ENCODE peak calls at places on chromosomes 2 and 18, in four cellular contexts. One of them, this sample, is unnamed.
A peak's percentile ranks its signal among the peaks of the same experiment; 100 is the strongest.

GRCh38 chr2:98346259-98347236 is at the start of gene CNGA3:
- DNase-seq in hepatocyte: peak; percentile 50
- DNase-seq in PC-3: no peak
- DNase-seq in dorsolateral prefrontal cortex: no peak
- DNase-seq in this sample: no peak

GRCh38 chr2:201021914-201022313 is 49.6 kb downstream of the HYCC2 start:
- DNase-seq in PC-3: no peak
- DNase-seq in hepatocyte: no peak
- DNase-seq in dorsolateral prefrontal cortex: no peak
- DNase-seq in this sample: peak; percentile 48

GRCh38 chr2:143700865-143701264 is 571.6 kb downstream of the ARHGAP15 start:
- DNase-seq in dorsolateral prefrontal cortex: no peak
- DNase-seq in PC-3: no peak
- DNase-seq in hepatocyte: no peak
- DNase-seq in this sample: no peak

GRCh38 chr2:239465017-239466001 is 64.5 kb upstream of the HDAC4 start:
- DNase-seq in hepatocyte: no peak
- DNase-seq in dorsolateral prefrontal cortex: peak; percentile 90
- DNase-seq in PC-3: peak; percentile 82
- DNase-seq in this sample: peak; percentile 88

GRCh38 chr2:7825591-7826312 is 856.1 kb upstream of the ID2 start:
- DNase-seq in PC-3: peak; percentile 96
- DNase-seq in dorsolateral prefrontal cortex: no peak
- DNase-seq in hepatocyte: peak; percentile 32
- DNase-seq in this sample: no peak

GRCh38 chr2:179932786-179933185 is 71.4 kb upstream of the ZNF385B start:
- DNase-seq in dorsolateral prefrontal cortex: no peak
- DNase-seq in hepatocyte: no peak
- DNase-seq in PC-3: no peak
- DNase-seq in this sample: no peak

GRCh38 chr18:23862071-23862470 is 152.5 kb upstream of the TTC39C start:
- DNase-seq in dorsolateral prefrontal cortex: no peak
- DNase-seq in PC-3: peak; percentile 88
- DNase-seq in hepatocyte: no peak
- DNase-seq in this sample: no peak

GRCh38 chr2:95076705-95077520 is 44.7 kb downstream of the MRPS5 start:
- DNase-seq in PC-3: peak; percentile 93
- DNase-seq in dorsolateral prefrontal cortex: peak; percentile 88
- DNase-seq in hepatocyte: peak; percentile 87
- DNase-seq in this sample: peak; percentile 78

GRCh38 chr18:23377669-23378469 is 75.2 kb upstream of the RIOK3 start:
- DNase-seq in dorsolateral prefrontal cortex: no peak
- DNase-seq in PC-3: peak; percentile 89
- DNase-seq in hepatocyte: peak; percentile 75
- DNase-seq in this sample: peak; percentile 82

DNA sequence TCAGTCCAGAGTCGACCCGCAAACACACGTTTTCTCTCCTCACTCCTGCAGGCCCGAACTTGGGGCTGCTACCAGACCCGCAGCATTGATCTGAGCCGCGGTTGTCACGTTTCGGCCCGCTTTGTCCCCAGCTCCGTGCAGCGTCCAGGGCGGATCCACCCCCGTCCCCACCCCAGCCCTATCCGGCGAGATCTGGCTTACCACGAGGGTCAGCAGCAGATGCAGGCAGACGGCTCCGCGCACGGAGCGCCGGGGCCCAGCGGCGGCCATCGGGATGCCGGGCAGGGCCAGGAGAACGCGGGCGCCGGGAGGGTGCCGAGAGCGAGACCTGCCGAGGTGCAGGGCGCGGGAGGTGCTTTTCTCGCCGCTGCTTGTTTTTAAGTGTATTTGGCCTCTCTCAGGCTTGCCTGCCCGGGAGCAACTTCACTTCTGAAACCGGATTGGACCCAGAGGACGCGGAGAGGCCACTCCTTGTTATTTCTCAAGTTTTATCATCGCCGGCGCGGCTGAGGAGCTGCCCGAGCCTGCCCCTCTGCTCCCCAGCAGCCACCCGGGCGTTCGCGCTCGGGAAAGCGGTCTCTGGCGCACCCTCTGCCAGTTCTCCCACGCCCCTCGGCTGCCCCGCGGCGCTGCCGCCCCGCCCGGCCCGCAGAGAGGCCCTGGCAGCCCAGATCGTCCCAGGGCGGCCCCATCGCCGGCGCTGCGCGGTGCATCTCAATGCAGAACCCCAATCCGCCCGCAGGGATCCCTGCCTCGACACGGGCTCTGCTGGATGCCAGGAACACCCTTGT is at the start of gene DSC3:
- DNase-seq in dorsolateral prefrontal cortex: no peak
- DNase-seq in hepatocyte: peak; percentile 70
- DNase-seq in PC-3: peak; percentile 61
- DNase-seq in this sample: peak; percentile 60
- H3K4me3 ChIP-seq in dorsolateral prefrontal cortex: peak within 1 kb of the TSS; percentile 11
- H3K4me3 ChIP-seq in hepatocyte: peak within 1 kb of the TSS; percentile 45
- H3K4me3 ChIP-seq in PC-3: peak within 1 kb of the TSS; percentile 77
- H3K4me3 ChIP-seq in this sample: no peak within 1 kb of the TSS

GRCh38 chr2:27081984-27082772 is 3.8 kb downstream of the EMILIN1 start:
- DNase-seq in dorsolateral prefrontal cortex: no peak
- DNase-seq in hepatocyte: no peak
- DNase-seq in PC-3: no peak
- DNase-seq in this sample: no peak
- H3K4me3 ChIP-seq in dorsolateral prefrontal cortex: no peak overlapping the region
- H3K4me3 ChIP-seq in hepatocyte: no peak overlapping the region
- H3K4me3 ChIP-seq in PC-3: no peak overlapping the region
- H3K4me3 ChIP-seq in this sample: no peak overlapping the region

GRCh38 chr2:131475831-131476230 is at the start of gene TUBA3D:
- DNase-seq in hepatocyte: no peak
- DNase-seq in PC-3: no peak
- DNase-seq in dorsolateral prefrontal cortex: no peak
- DNase-seq in this sample: no peak
- H3K4me3 ChIP-seq in hepatocyte: no peak within 1 kb of the TSS
- H3K4me3 ChIP-seq in PC-3: no peak within 1 kb of the TSS
- H3K4me3 ChIP-seq in dorsolateral prefrontal cortex: no peak within 1 kb of the TSS
- H3K4me3 ChIP-seq in this sample: no peak within 1 kb of the TSS

GRCh38 chr18:44876024-44876423 is 195.3 kb downstream of the SETBP1 start:
- DNase-seq in dorsolateral prefrontal cortex: no peak
- DNase-seq in hepatocyte: no peak
- DNase-seq in PC-3: no peak
- DNase-seq in this sample: no peak
- H3K4me3 ChIP-seq in dorsolateral prefrontal cortex: no peak overlapping the region
- H3K4me3 ChIP-seq in hepatocyte: no peak overlapping the region
- H3K4me3 ChIP-seq in PC-3: no peak overlapping the region
- H3K4me3 ChIP-seq in this sample: no peak overlapping the region

GRCh38 chr18:58451972-58452334 is 176.9 kb downstream of the ALPK2 start:
- DNase-seq in hepatocyte: no peak
- DNase-seq in PC-3: no peak
- DNase-seq in dorsolateral prefrontal cortex: no peak
- DNase-seq in this sample: no peak
- H3K4me3 ChIP-seq in hepatocyte: no peak overlapping the region
- H3K4me3 ChIP-seq in PC-3: no peak overlapping the region
- H3K4me3 ChIP-seq in dorsolateral prefrontal cortex: no peak overlapping the region
- H3K4me3 ChIP-seq in this sample: no peak overlapping the region

GRCh38 chr2:181586569-181587076 is 70.3 kb downstream of the CERKL start:
- DNase-seq in dorsolateral prefrontal cortex: no peak
- DNase-seq in hepatocyte: peak; percentile 45
- DNase-seq in PC-3: no peak
- DNase-seq in this sample: peak; percentile 77
- H3K4me3 ChIP-seq in dorsolateral prefrontal cortex: no peak overlapping the region
- H3K4me3 ChIP-seq in hepatocyte: no peak overlapping the region
- H3K4me3 ChIP-seq in PC-3: no peak overlapping the region
- H3K4me3 ChIP-seq in this sample: peak overlapping the region; percentile 25